ENCODE peak calls at places on chromosomes 2 and 18, in seven cellular contexts. O is NCI-H774; C is neural crest cell; T is activated naive CD8-positive, alpha-beta T cell treated with anti-CD3 and anti-CD28 coated beads, Interleukin-2, amount 10 ng/mL, durations not matched to agents 7 days and 5 days; G is iris pigment epithelial cell; Q is amniotic stem cell; D is ovary. Y is an unnamed sample.

GRCh38 chr18:46641917-46642316 is 15.1 kb downstream of the LOXHD1 start:
- DNase-seq in O (no peak), C (no peak), T (no peak), G (no peak), Q (no peak), D (no peak), Y (no peak)

GRCh38 chr2:101883860-101884259 is 107.9 kb upstream of the IL1R2 start:
- DNase-seq in O (no peak), C (no peak), T (no peak), G (peak), Q (peak), D (no peak), Y (no peak)

GRCh38 chr2:84879595-84880394 is 1.1 kb downstream of the TRABD2A start:
- DNase-seq in O (no peak), C (no peak), T (no peak), G (peak), Q (no peak), D (peak), Y (peak)

GRCh38 chr2:120313695-120314615 is 32.0 kb upstream of the INHBB start:
- DNase-seq in O (no peak), C (no peak), T (no peak), G (no peak), Q (no peak), D (peak), Y (no peak)

GRCh38 chr2:15146960-15147359 is 414.2 kb downstream of the NBAS start:
- DNase-seq in O (no peak), C (no peak), T (no peak), G (no peak), Q (no peak), D (no peak), Y (no peak)

GRCh38 chr2:12243381-12243780 is 473.4 kb upstream of the TRIB2 start:
- DNase-seq in O (no peak), C (no peak), T (no peak), G (peak), Q (no peak), D (no peak), Y (no peak)

GRCh38 chr2:173151671-173152398 is 76.2 kb downstream of the MAP3K20 start:
- DNase-seq in O (no peak), C (no peak), T (no peak), G (peak), Q (no peak), D (no peak), Y (no peak)

GRCh38 chr18:10892801-10893595 is 256.4 kb downstream of the PIEZO2 start:
- DNase-seq in O (no peak), C (no peak), T (no peak), G (peak), Q (no peak), D (no peak), Y (no peak)